ENCODE peak calls at places on chromosomes 5 and 9, in eight cellular contexts. Y is thyroid gland, R is IMR-90, X is spleen, N is A549, D is K562, T is heart left ventricle, Z is HCT116. C is an unnamed sample. For H3K4me1, the result is how much of the 10 kb centered on the place peaks cover.

GRCh38 chr5:132417010-132417439 is 47.5 kb downstream of the SLC22A5 start:
- DNase-seq in T (peak), X (peak), N (no peak), D (no peak), Y (no peak), R (no peak), Z (no peak), C (no peak)

GRCh38 chr9:75471549-75472114 is 383.3 kb downstream of the OSTF1 start:
- DNase-seq in R (no peak), D (no peak), Z (no peak), N (no peak), T (no peak), Y (no peak), X (no peak), C (no peak)

GRCh38 chr5:96565843-96566242 is 96.3 kb upstream of the CAST start:
- DNase-seq in T (no peak), D (no peak), R (peak), Z (no peak), X (no peak), Y (no peak), N (peak), C (no peak)

GRCh38 chr9:109426621-109427402 is 71.3 kb downstream of the PTPN3 start:
- DNase-seq in Y (no peak), X (no peak), N (no peak), D (no peak), Z (no peak), T (no peak), R (no peak), C (no peak)

GRCh38 chr5:171355302-171355724 is 32.3 kb upstream of the NPM1 start:
- DNase-seq in X (peak), N (no peak), D (no peak), Z (no peak), T (no peak), Y (no peak), R (no peak), C (no peak)

GRCh38 chr5:42715791-42716190 is 40.8 kb upstream of the CCDC152 start:
- DNase-seq in Z (no peak), R (no peak), Y (no peak), X (no peak), N (no peak), T (no peak), D (no peak), C (no peak)

GRCh38 chr9:19782005-19782404 is 6.8 kb downstream of the SLC24A2 start:
- DNase-seq in N (no peak), D (no peak), X (no peak), Y (no peak), Z (no peak), R (no peak), T (no peak), C (no peak)

GRCh38 chr9:6655036-6655435 is 9.5 kb upstream of the GLDC start:
- DNase-seq in R (no peak), Z (no peak), T (no peak), Y (no peak), X (no peak), N (no peak), D (no peak), C (no peak)

GRCh38 chr9:69895185-69895584 is 74.6 kb downstream of the CFAP95 start:
- DNase-seq in N (no peak), Y (no peak), T (no peak), Z (no peak), X (no peak), R (no peak), D (no peak), C (no peak)

GRCh38 chr5:113172231-113172826 is 195.7 kb downstream of the DCP2 start:
- DNase-seq in Y (no peak), D (no peak), R (no peak), N (no peak), Z (no peak), T (no peak), X (no peak), C (no peak)

GRCh38 chr5:150637245-150638052 is 3.0 kb upstream of the SYNPO start:
- DNase-seq in T (peak), X (no peak), D (no peak), N (peak), R (peak), Y (peak), Z (no peak), C (no peak)

GRCh38 chr9:73743826-73744225 is 592.2 kb downstream of the ANXA1 start:
- DNase-seq in R (no peak), N (no peak), T (no peak), D (no peak), Z (no peak), X (no peak), Y (no peak), C (no peak)

GRCh38 chr5:151219789-151220188 is 4.1 kb downstream of the CCDC69 start:
- DNase-seq in N (no peak), T (no peak), Z (no peak), Y (no peak), R (no peak), X (no peak), D (no peak), C (no peak)

GRCh38 chr9:112751059-112751795 is 667 bp downstream of the SNX30 start:
- DNase-seq in R (peak), Z (no peak), N (peak), X (no peak), D (peak), T (peak), Y (peak), C (no peak)

GRCh38 chr9:36891341-36891811 is 142.7 kb downstream of the PAX5 start:
- DNase-seq in Y (no peak), Z (no peak), R (no peak), X (peak), D (no peak), T (no peak), N (no peak), C (no peak)

GRCh38 chr5:133847886-133848285 is 120.5 kb downstream of the C5orf15 start:
- DNase-seq in T (no peak), Y (no peak), R (no peak), N (no peak), X (no peak), D (no peak), Z (no peak), C (no peak)

GRCh38 chr9:86405926-86406325 is 51.7 kb upstream of the TUT7 start:
- DNase-seq in N (peak), X (no peak), Z (peak), R (peak), Y (no peak), T (no peak), D (no peak), C (no peak)

GRCh38 chr9:98142182-98142924 is 23.3 kb upstream of the TRIM14 start:
- DNase-seq in D (no peak), Y (peak), X (no peak), R (no peak), T (no peak), Z (no peak), N (no peak), C (no peak)

GRCh38 chr9:111274737-111275136 is 55.3 kb downstream of the OR2K2 start:
- DNase-seq in T (no peak), Z (no peak), R (peak), X (no peak), N (no peak), Y (no peak), D (no peak), C (no peak)

GRCh38 chr5:30930736-30931135 is 262.8 kb upstream of the CDH6 start:
- DNase-seq in Y (no peak), D (no peak), Z (no peak), R (peak), X (no peak), T (no peak), N (no peak), C (no peak)

GRCh38 chr5:53331463-53331862 is 149.0 kb upstream of the FST start:
- DNase-seq in Z (no peak), N (no peak), R (peak), X (no peak), T (no peak), D (no peak), Y (no peak), C (no peak)

GRCh38 chr5:179137643-179138567 is 77.7 kb downstream of the ZNF354C start:
- DNase-seq in N (no peak), D (no peak), Y (no peak), Z (no peak), X (peak), R (no peak), T (no peak), C (no peak)

GRCh38 chr9:138069731-138070456 is 192.3 kb downstream of the CACNA1B start:
- DNase-seq in Z (no peak), X (peak), R (no peak), Y (no peak), D (no peak), N (no peak), T (peak), C (peak)

GRCh38 chr9:77865385-77865784 is 166.2 kb downstream of the GNAQ start:
- DNase-seq in D (no peak), T (no peak), Z (no peak), Y (no peak), R (no peak), X (no peak), N (no peak), C (no peak)

GRCh38 chr9:77866882-77867281 is 164.7 kb downstream of the GNAQ start:
- DNase-seq in R (no peak), D (no peak), X (no peak), Y (no peak), N (no peak), Z (no peak), T (no peak), C (no peak)

GRCh38 chr9:77864096-77864889 is 167.3 kb downstream of the GNAQ start:
- DNase-seq in D (no peak), Z (no peak), X (no peak), Y (no peak), N (no peak), T (no peak), R (peak), C (no peak)
- H3K4me1 ChIP-seq in D (under half), Z (under half), X (under half), Y (under half), N (under half), T (under half), R (under half), C (under half)

DNA sequence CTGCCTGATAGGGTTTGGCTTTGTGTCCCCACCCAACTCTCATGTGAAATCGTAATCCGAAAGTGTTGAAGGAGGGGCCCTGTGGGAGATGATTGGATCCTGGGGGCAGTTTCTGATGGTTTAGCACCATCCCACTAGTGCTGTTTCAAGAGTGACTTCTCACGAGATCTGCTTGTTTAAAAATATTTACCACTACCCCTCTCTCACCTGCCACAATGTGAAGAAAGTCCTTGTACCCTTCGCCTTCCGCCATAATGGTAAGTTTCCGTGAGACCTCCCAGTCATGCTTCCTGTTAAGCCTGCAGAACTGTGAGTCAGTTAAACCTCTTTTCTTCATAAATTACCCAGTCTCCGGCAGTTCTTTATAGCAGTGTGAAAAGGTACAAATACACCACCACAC is 2.7 kb upstream of the RFX3 start:
- DNase-seq in T (no peak), D (peak), X (no peak), R (no peak), N (no peak), Y (no peak), Z (no peak), C (no peak)
- TF ChIP-seq POLR2A in T (no peak), D (peak), X (no peak), R (no peak), N (no peak), Y (no peak), Z (no peak), C (no peak)

GRCh38 chr9:107294756-107295155 is 11.7 kb downstream of the RAD23B start:
- DNase-seq in Y (no peak), N (no peak), D (no peak), R (no peak), X (no peak), Z (no peak), T (no peak), C (no peak)
- H3K4me1 ChIP-seq in Y (under half), N (under half), D (under half), R (under half), X (under half), Z (under half), T (under half), C (half or more)

GRCh38 chr9:123359106-123359505 is 3.1 kb downstream of the CRB2 start:
- DNase-seq in T (no peak), N (no peak), Z (no peak), Y (no peak), R (no peak), X (no peak), D (no peak), C (no peak)
- TF ChIP-seq POLR2A in T (no peak), N (no peak), Z (no peak), Y (no peak), R (no peak), X (no peak), D (no peak), C (no peak)

GRCh38 chr9:129027224-129027684 is 877 bp downstream of the SH3GLB2 start:
- DNase-seq in N (no peak), X (no peak), Y (no peak), R (no peak), T (no peak), Z (no peak), D (no peak), C (no peak)
- H3K4me1 ChIP-seq in N (under half), X (under half), Y (under half), R (under half), T (under half), Z (under half), D (half or more), C (under half)

GRCh38 chr5:17118631-17119030 is 98.8 kb upstream of the BASP1 start:
- DNase-seq in X (no peak), R (peak), Z (peak), T (peak), D (peak), N (peak), Y (no peak), C (no peak)
- TF ChIP-seq POLR2A in X (no peak), R (peak), Z (no peak), T (no peak), D (no peak), N (no peak), Y (no peak), C (no peak)

GRCh38 chr9:128055222-128056040 is 11.7 kb downstream of the NAIF1 start:
- DNase-seq in Z (no peak), X (no peak), T (no peak), Y (peak), R (no peak), N (no peak), D (no peak), C (peak)
- H3K4me1 ChIP-seq in Z (under half), X (under half), T (under half), Y (half or more), R (under half), N (under half), D (under half), C (under half)

DNA sequence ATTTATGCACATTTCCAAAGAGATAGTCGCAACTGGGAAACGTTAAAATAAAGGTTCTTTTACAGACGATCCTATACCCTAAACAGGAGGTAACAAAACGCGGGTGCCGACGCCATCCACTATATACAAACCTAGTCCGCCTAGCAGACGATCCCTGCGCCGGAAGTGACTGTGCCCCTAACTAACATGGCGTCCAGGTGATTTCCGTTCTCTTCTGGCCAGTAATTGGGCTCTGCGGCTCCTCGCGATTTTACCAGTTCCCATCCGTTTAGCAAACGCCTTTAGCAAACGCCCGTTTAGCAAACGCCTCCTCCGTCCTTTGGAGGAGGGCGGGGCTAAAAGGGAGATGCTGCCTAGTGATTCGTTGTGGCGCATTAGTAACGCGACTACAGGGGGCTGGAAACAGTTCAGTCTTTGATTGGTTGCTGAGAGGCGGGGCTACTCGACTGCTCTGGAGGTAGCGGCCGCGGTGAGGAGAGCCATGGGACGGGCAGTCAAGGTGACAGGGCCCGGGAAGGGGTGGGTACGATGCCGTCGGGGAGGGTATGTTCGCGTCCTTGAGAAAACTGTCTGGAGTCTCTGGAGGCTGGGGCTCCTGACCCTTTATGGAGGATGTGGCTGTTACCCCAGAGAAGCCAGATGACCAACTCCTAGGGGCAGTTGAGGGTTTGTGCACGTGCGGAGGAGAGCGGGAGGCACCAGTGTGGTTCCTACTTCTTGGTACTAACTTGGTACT is at the start of gene LYRM7:
- DNase-seq in Z (peak), R (peak), D (peak), T (peak), Y (peak), N (peak), X (peak), C (peak)
- TF ChIP-seq POLR2A in Z (peak), R (peak), D (peak), T (peak), Y (peak), N (peak), X (no peak), C (no peak)

DNA sequence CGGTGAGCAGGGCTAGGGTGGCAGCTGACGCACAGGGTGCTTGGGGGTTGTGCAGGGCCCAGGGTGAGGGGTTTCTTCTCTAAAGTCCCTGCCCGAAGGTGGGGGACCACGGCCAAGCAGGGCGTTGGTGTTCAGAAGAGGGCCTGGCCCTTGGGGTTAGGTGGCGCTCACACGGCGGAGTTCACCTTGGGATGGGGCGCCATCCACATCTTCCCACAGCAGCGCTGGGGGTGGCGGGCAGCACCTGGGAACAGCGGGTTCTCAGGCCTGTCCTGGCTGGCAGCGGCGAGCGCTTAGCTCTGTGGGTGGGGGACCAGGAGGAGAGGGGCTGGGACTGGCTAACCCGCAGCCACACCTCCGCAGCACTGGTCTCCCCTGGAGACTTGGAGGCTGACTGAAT is 6.1 kb downstream of the GPSM1 start:
- DNase-seq in X (no peak), Y (no peak), Z (no peak), N (no peak), R (no peak), T (no peak), D (no peak), C (no peak)
- H3K4me1 ChIP-seq in X (under half), Y (under half), Z (under half), N (under half), R (under half), T (under half), D (half or more), C (under half)

GRCh38 chr5:926416-927171 is 33.9 kb downstream of the TRIP13 start:
- DNase-seq in Y (peak), T (no peak), Z (no peak), N (no peak), D (peak), X (peak), R (no peak), C (peak)
- TF ChIP-seq POLR2A in Y (no peak), T (no peak), Z (no peak), N (no peak), D (no peak), X (no peak), R (no peak), C (no peak)